ENCODE peak calls at places on chromosomes 1 and 21, in ten cellular contexts. Z is mucosa of gallbladder; I is ovary; B is psoas muscle; X is H54; F is stimulated activated CD8-positive, alpha-beta memory T cell treated with anti-CD3 and anti-CD28 coated beads, Interleukin-4, amount 100 ng/mL, for 4 hours; J is NCI-H2081; N is IMR-90; D is aorta; M is neural crest cell. O is an unnamed sample.

GRCh38 chr1:212153635-212154034 is 118.1 kb downstream of the DTL start:
- DNase-seq in N (no peak), I (no peak), X (no peak), J (no peak), M (no peak), Z (no peak), D (no peak), F (no peak), B (no peak), O (no peak)

GRCh38 chr1:56409112-56409691 is 170.2 kb downstream of the PLPP3 start:
- DNase-seq in I (no peak), F (no peak), Z (peak; percentile 46), B (peak; percentile 61), N (no peak), M (no peak), J (no peak), X (no peak), D (no peak), O (no peak)

GRCh38 chr21:25901580-25901979 is 166.8 kb downstream of the GABPA start:
- DNase-seq in J (no peak), F (no peak), Z (no peak), N (peak; percentile 39), I (no peak), B (no peak), M (no peak), X (no peak), D (no peak), O (no peak)

GRCh38 chr1:109838838-109839240 is 71.8 kb upstream of the CSF1 start:
- DNase-seq in J (no peak), N (peak; percentile 77), M (no peak), D (no peak), F (no peak), B (no peak), I (no peak), X (no peak), Z (no peak), O (no peak)

GRCh38 chr1:13499422-13499821 is 14.4 kb downstream of the LRRC38 start:
- DNase-seq in N (no peak), D (no peak), Z (no peak), M (no peak), J (no peak), B (no peak), I (no peak), F (no peak), X (no peak), O (no peak)

GRCh38 chr1:8151647-8152046 is 125.5 kb upstream of the ERRFI1 start:
- DNase-seq in N (no peak), F (no peak), B (no peak), D (no peak), X (no peak), Z (no peak), J (no peak), I (no peak), M (no peak), O (no peak)

GRCh38 chr1:209620484-209620879 is 31.7 kb downstream of the LAMB3 start:
- DNase-seq in D (no peak), I (no peak), B (no peak), F (no peak), Z (no peak), X (no peak), N (peak; percentile 57), M (no peak), J (peak; percentile 52), O (no peak)

GRCh38 chr1:179754031-179754624 is 11.0 kb downstream of the FAM163A start:
- DNase-seq in J (no peak), F (no peak), Z (no peak), X (peak; percentile 33), B (no peak), I (no peak), D (no peak), N (peak; percentile 87), M (no peak), O (no peak)

GRCh38 chr1:12406218-12407021 is 176.6 kb downstream of the VPS13D start:
- DNase-seq in F (no peak), M (no peak), D (no peak), N (peak; percentile 28), X (no peak), B (no peak), I (no peak), Z (no peak), J (no peak), O (no peak)

GRCh38 chr1:205370780-205371179 is 14.1 kb upstream of the KLHDC8A start:
- DNase-seq in F (no peak), M (no peak), X (no peak), J (peak; percentile 86), B (no peak), I (no peak), Z (peak; percentile 68), D (no peak), N (no peak), O (no peak)

GRCh38 chr1:213723187-213723586 is 264.6 kb upstream of the PROX1 start:
- DNase-seq in F (no peak), D (no peak), B (no peak), N (no peak), I (no peak), X (no peak), J (no peak), M (no peak), Z (no peak), O (no peak)

GRCh38 chr1:214445846-214446614 is 105.4 kb downstream of the PTPN14 start:
- DNase-seq in X (peak; percentile 12), M (no peak), B (no peak), N (peak; percentile 96), Z (no peak), J (no peak), I (no peak), D (no peak), F (no peak), O (no peak)

GRCh38 chr1:112388436-112388835 is 7.6 kb upstream of the CTTNBP2NL start:
- DNase-seq in Z (no peak), F (no peak), D (no peak), M (no peak), B (no peak), I (no peak), J (peak; percentile 20), X (no peak), N (peak; percentile 63), O (no peak)

GRCh38 chr1:28428990-28429520 is 59.5 kb downstream of the PHACTR4 start:
- DNase-seq in D (no peak), Z (no peak), B (no peak), X (no peak), M (no peak), I (no peak), J (no peak), F (no peak), N (no peak), O (no peak)

GRCh38 chr1:200021537-200022238 is 5.8 kb upstream of the NR5A2 start:
- DNase-seq in D (no peak), X (no peak), M (no peak), B (no peak), J (no peak), I (no peak), F (no peak), N (no peak), Z (no peak), O (no peak)

GRCh38 chr1:100512803-100513352 is 25.1 kb upstream of the GPR88 start:
- DNase-seq in M (no peak), F (no peak), X (no peak), Z (no peak), N (no peak), I (no peak), J (no peak), B (no peak), D (no peak), O (no peak)

GRCh38 chr1:235286667-235287066 is 41.3 kb downstream of the ARID4B start:
- DNase-seq in X (no peak), M (no peak), D (no peak), F (no peak), I (no peak), J (no peak), Z (no peak), B (no peak), N (peak; percentile 20), O (no peak)

O was measured in esophagus squamous epithelium.